ENCODE peak calls at places on chromosomes 2 and 18, in nine cellular contexts. X is HCT116, V is OCI-LY7, P is neural progenitor cell, Z is GM23338, H is PC-3, O is hepatocyte, Q is GM23248, E is SK-N-SH. B is an unnamed sample.

GRCh38 chr2:155908567-155908966 is 424.0 kb downstream of the NR4A2 start:
- DNase-seq in P (no peak), E (no peak), O (no peak), Z (no peak), Q (no peak), V (no peak), X (no peak), H (no peak), B (no peak)

GRCh38 chr18:58135170-58135569 is 91.1 kb downstream of the NEDD4L start:
- DNase-seq in O (no peak), H (peak), Q (peak), E (no peak), Z (no peak), X (no peak), V (no peak), P (no peak), B (peak)

GRCh38 chr2:128369626-128370467 is 51.2 kb upstream of the HS6ST1 start:
- DNase-seq in O (no peak), Q (no peak), Z (no peak), V (no peak), X (no peak), P (peak), E (no peak), H (no peak), B (no peak)

GRCh38 chr18:23155537-23155936 is 20.3 kb downstream of the CABLES1 start:
- DNase-seq in H (peak), E (no peak), Z (no peak), O (no peak), P (no peak), Q (peak), V (no peak), X (no peak), B (no peak)

GRCh38 chr2:160379399-160379798 is 114.2 kb downstream of the RBMS1 start:
- DNase-seq in V (no peak), Q (peak), E (no peak), O (no peak), P (no peak), X (no peak), Z (no peak), H (peak), B (no peak)

GRCh38 chr18:31380912-31381311 is 4.3 kb downstream of the DSG4 start:
- DNase-seq in P (no peak), Q (no peak), H (no peak), O (no peak), E (no peak), Z (no peak), X (no peak), V (no peak), B (no peak)

GRCh38 chr2:127864877-127865276 is 6.9 kb upstream of the POLR2D start:
- DNase-seq in P (no peak), V (no peak), E (peak), X (no peak), H (no peak), O (peak), Z (peak), Q (peak), B (no peak)

GRCh38 chr2:168466834-168467565 is 10.9 kb downstream of the CERS6 start:
- DNase-seq in Z (no peak), O (no peak), X (no peak), Q (no peak), E (no peak), H (no peak), P (no peak), V (no peak), B (no peak)

GRCh38 chr18:12657048-12657848 is 659 bp downstream of the SPIRE1 start:
- DNase-seq in O (peak), V (no peak), X (no peak), P (peak), E (peak), H (peak), Z (peak), Q (peak), B (peak)

GRCh38 chr2:229410312-229410711 is 139.2 kb upstream of the PID1 start:
- DNase-seq in H (no peak), Q (peak), X (no peak), V (no peak), O (no peak), Z (no peak), P (no peak), E (no peak), B (no peak)

GRCh38 chr2:113840463-113840975 is 49.4 kb upstream of the ACTR3 start:
- DNase-seq in O (no peak), E (no peak), Q (no peak), V (no peak), P (no peak), Z (peak), X (no peak), H (no peak), B (no peak)

GRCh38 chr2:231127936-231128335 is 3.1 kb upstream of the HTR2B start:
- DNase-seq in Z (no peak), E (no peak), P (no peak), O (no peak), H (peak), Q (no peak), X (no peak), V (no peak), B (no peak)

GRCh38 chr2:169659314-169659713 is 34.9 kb downstream of the CFAP210 start:
- DNase-seq in Z (no peak), E (no peak), Q (no peak), P (no peak), H (no peak), O (no peak), V (peak), X (no peak), B (no peak)

GRCh38 chr2:213188971-213189899 is 37.8 kb upstream of the IKZF2 start:
- DNase-seq in P (peak), Q (peak), V (no peak), X (no peak), O (peak), H (no peak), Z (peak), E (peak), B (no peak)

GRCh38 chr2:172571245-172571644 is 15.4 kb downstream of the PDK1 start:
- DNase-seq in H (no peak), O (no peak), Z (no peak), Q (no peak), P (no peak), V (no peak), X (no peak), E (no peak), B (no peak)

GRCh38 chr2:227877359-227878309 is 6.2 kb downstream of the DAW1 start:
- DNase-seq in X (no peak), H (peak), O (no peak), E (no peak), P (no peak), Q (peak), V (no peak), Z (no peak), B (no peak)

GRCh38 chr2:46870051-46870839 is 45.4 kb downstream of the MCFD2 start:
- DNase-seq in Q (peak), Z (no peak), O (no peak), V (no peak), X (no peak), P (no peak), H (no peak), E (no peak), B (no peak)

GRCh38 chr2:24342110-24342910 is 18.0 kb downstream of the ITSN2 start:
- DNase-seq in V (peak), O (peak), H (no peak), X (no peak), Z (no peak), Q (no peak), P (no peak), E (no peak), B (no peak)

GRCh38 chr2:195535911-195536522 is 121.0 kb upstream of the SLC39A10 start:
- DNase-seq in X (no peak), H (no peak), Q (no peak), Z (no peak), O (no peak), E (no peak), P (no peak), V (peak), B (peak)

GRCh38 chr2:893311-893710 is 57.3 kb upstream of the SNTG2 start:
- DNase-seq in H (peak), V (no peak), Z (peak), E (no peak), Q (no peak), P (peak), O (peak), X (peak), B (no peak)

GRCh38 chr2:146241023-146241422 is 1603.8 kb upstream of the ACVR2A start:
- DNase-seq in E (no peak), V (no peak), P (no peak), Q (no peak), H (no peak), O (no peak), X (no peak), Z (no peak), B (no peak)

GRCh38 chr2:146238254-146238961 is 1606.4 kb upstream of the ACVR2A start:
- DNase-seq in P (no peak), Z (no peak), O (no peak), X (no peak), E (no peak), V (no peak), H (no peak), Q (no peak), B (no peak)

GRCh38 chr2:146240376-146240775 is 1604.5 kb upstream of the ACVR2A start:
- DNase-seq in Q (peak), X (no peak), O (no peak), V (no peak), E (no peak), Z (no peak), H (no peak), P (no peak), B (no peak)

GRCh38 chr2:146235158-146235557 is 1609.7 kb upstream of the ACVR2A start:
- DNase-seq in H (no peak), Q (no peak), X (no peak), O (no peak), P (no peak), E (no peak), V (no peak), Z (no peak), B (no peak)

DNA sequence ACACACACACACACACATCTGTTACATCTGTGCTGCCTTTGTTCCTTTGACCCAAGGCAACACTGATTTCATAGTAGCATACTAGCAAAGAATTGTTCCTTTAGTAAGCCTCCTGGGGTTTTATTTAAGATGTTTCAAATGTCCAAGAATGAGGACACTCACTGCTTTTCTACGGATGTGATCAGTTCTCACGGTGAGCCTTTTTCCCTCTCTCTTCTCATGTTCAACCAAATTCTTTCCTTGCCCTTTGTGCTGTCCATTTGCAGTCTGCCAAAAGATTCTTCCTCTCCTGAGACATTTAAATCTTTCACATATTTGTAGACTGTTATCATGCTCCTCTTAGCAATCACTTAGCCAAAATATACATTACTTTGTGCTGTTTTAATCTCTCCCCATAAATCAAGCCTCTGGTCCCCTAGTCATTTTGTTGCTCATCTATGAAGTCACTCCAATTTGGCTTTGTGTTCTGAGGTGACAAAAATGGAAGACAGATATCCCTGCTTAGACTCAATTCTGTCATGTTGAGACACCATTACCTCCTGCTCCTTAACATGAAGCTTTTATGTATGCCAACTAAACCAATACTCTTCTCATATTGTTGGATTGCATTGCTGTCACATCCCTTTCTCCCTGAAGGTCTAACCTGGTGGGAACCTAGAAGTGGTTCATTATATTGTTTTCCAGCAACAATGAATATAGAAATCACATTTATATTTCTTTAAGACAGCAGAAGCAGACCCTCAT is 1605.3 kb upstream of the ACVR2A start:
- DNase-seq in V (no peak), E (no peak), H (no peak), P (no peak), X (no peak), O (no peak), Q (peak), Z (no peak), B (no peak)
- TF ChIP-seq EZH2phosphoT487 in V (no peak), E (no peak), H (no peak), P (no peak), X (no peak), O (no peak), Q (no peak), Z (no peak), B (no peak)

GRCh38 chr2:73386342-73386868 is 769 bp downstream of the ALMS1 start:
- DNase-seq in P (peak), Z (peak), V (no peak), H (no peak), Q (no peak), E (no peak), O (no peak), X (no peak), B (no peak)
- H2AFZ ChIP-seq in P (peak), Z (peak), V (peak), H (peak), Q (peak), E (peak), O (peak), X (no peak), B (peak)

DNA sequence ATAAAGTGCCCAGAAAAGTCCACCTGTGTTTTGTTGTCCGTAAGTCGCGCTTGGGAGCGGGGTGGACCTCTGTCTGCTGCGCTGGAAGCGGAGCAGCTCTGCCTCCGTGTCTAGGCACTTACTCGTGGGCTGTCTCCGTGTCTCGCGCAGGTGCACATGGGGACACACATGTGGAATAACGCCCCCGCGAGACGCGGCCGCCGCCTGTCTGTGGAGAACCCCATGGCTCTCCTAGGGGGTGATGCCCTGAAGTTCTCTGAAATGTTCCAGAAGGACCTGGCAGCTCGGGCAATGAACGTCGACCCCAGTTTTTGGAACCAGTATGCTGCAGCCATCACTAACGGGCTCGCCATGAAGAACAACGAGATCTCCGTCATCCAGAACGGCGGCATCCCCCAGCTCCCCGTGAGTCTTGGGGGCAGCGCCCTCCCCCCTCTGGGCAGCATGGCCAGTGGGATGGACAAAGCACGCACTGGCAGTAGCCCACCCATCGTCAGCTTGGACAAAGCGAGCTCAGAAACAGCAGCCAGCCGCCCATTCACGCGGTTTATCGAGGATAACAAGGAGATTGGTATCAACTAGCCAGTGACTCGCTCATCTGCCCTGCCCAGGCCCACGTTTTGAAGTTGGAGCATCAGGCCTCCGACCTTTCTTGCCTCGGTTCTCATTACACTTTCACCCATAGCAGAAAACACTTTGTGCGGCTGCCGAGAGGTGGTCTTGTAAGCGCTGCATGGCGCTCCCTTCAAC is 17.3 kb downstream of the SALL3 start:
- DNase-seq in Q (no peak), O (no peak), X (no peak), Z (no peak), H (no peak), V (no peak), P (no peak), E (no peak), B (no peak)
- TF ChIP-seq EZH2phosphoT487 in Q (no peak), O (no peak), X (no peak), Z (no peak), H (no peak), V (no peak), P (no peak), E (no peak), B (no peak)

DNA sequence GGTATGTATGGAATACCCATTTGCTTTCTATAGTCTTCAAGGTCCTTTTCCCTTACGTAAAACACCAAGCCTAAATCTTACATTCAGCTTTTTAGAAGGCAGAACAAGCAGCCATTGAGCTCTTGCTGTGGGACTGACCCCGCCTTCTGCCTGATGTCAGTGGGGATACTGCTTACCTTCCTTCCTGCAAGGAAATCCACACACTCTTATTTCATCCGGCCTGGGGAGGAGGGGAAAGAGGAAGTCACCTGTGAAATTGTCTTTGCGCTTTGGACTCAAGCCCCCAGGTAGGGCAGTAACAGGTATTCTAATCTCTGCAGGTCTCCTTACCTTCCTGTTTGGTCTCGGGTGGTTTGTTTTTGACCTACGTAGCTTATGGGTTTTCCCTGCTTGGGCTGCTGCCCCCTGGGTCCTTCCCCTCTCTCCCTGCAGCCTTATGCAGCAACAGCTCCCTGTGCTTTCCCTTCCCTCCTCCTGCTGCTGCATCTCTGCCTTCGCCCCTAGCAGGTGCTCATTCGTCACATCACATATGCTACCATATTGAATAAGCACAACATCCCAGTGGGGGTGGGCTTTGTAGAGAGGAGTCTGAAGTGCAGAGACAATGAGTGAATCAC is 402.5 kb upstream of the TRIB2 start:
- DNase-seq in O (no peak), H (no peak), Z (peak), Q (no peak), X (no peak), P (peak), E (no peak), V (no peak), B (no peak)
- H2AFZ ChIP-seq in O (no peak), H (no peak), Z (peak), Q (no peak), X (no peak), P (peak), E (no peak), V (no peak), B (no peak)

DNA sequence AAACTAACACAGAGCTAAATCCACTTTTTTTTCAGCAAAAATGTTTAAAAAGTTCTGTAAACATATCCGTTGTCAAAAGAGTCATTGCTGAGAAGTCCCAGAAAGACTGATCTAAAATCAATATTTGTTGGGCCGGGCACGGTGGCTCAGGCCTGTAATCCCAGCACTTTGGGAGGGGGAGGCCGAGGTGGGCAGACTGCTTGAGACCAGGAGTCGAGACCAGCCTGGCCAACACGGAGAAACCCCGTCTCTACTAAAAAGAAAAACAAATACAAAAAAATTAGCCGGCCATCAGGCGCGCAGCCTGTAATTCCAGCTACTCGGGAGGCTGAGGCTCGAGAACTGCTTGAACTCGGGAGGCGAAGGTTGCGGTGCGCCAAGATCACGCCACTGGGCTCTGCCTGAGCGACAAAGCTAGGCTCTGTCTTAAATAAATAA is 1.4 kb downstream of the OLA1 start:
- DNase-seq in E (no peak), H (peak), X (no peak), Q (no peak), Z (no peak), O (no peak), V (no peak), P (no peak), B (no peak)
- TF ChIP-seq EZH2phosphoT487 in E (no peak), H (no peak), X (no peak), Q (no peak), Z (no peak), O (no peak), V (no peak), P (no peak), B (no peak)

GRCh38 chr2:42125887-42126594 is 43.1 kb upstream of the EML4 start:
- DNase-seq in Z (peak), X (no peak), V (no peak), Q (peak), H (no peak), P (peak), O (no peak), E (no peak), B (no peak)

GRCh38 chr2:42129947-42130346 is 39.2 kb upstream of the EML4 start:
- DNase-seq in H (no peak), X (no peak), P (no peak), Q (no peak), E (no peak), O (no peak), Z (no peak), V (no peak), B (no peak)

GRCh38 chr2:42127425-42128424 is 41.4 kb upstream of the EML4 start:
- DNase-seq in X (no peak), E (no peak), P (no peak), Q (no peak), V (peak), O (no peak), H (no peak), Z (no peak), B (peak)

GRCh38 chr2:42129487-42129852 is 39.7 kb upstream of the EML4 start:
- DNase-seq in P (no peak), Q (no peak), O (no peak), Z (no peak), V (no peak), X (no peak), E (no peak), H (no peak), B (no peak)

GRCh38 chr2:42128731-42129486 is 40.2 kb upstream of the EML4 start:
- DNase-seq in E (no peak), O (no peak), V (peak), P (no peak), H (no peak), Z (no peak), X (no peak), Q (peak), B (peak)
- H2AFZ ChIP-seq in E (no peak), O (no peak), V (peak), P (no peak), H (no peak), Z (peak), X (no peak), Q (no peak), B (peak)

B was measured in MM.1S.